ENCODE peak calls at places on chromosome 5, in five cellular contexts. W, D, I, Q and C are unnamed samples.

GRCh38 chr5:104265531-104266130 is 703.0 kb upstream of the NUDT12 start:
- DNase-seq in I (no peak), W (no peak), D (peak), Q (no peak), C (no peak)

GRCh38 chr5:72194846-72195245 is 87.6 kb downstream of the MAP1B start:
- DNase-seq in W (peak), I (no peak), Q (no peak), D (no peak), C (no peak)

GRCh38 chr5:134651531-134651930 is 2.9 kb downstream of the SEC24A start:
- DNase-seq in Q (no peak), W (no peak), D (no peak), I (no peak), C (no peak)

GRCh38 chr5:112637343-112637742 is 100.3 kb upstream of the APC start:
- DNase-seq in D (no peak), I (no peak), Q (no peak), W (no peak), C (no peak)

GRCh38 chr5:67065237-67065636 is 131.4 kb downstream of the CD180 start:
- DNase-seq in Q (no peak), I (no peak), D (peak), W (no peak), C (peak)

GRCh38 chr5:141040093-141040762 is 10.9 kb upstream of the PCDHB1 start:
- DNase-seq in W (no peak), Q (peak), I (peak), D (peak), C (peak)

GRCh38 chr5:172052454-172053236 is 46.2 kb upstream of the FBXW11 start:
- DNase-seq in I (peak), D (no peak), Q (no peak), W (no peak), C (no peak)

GRCh38 chr5:82386576-82386975 is 108.4 kb upstream of the RPS23 start:
- DNase-seq in D (no peak), I (no peak), W (no peak), Q (no peak), C (peak)

GRCh38 chr5:157568717-157569116 is 6.9 kb downstream of the ADAM19 start:
- DNase-seq in W (no peak), Q (no peak), D (no peak), I (no peak), C (no peak)

GRCh38 chr5:174922955-174923354 is 198.6 kb downstream of the MSX2 start:
- DNase-seq in Q (no peak), I (no peak), W (no peak), D (no peak), C (no peak)

GRCh38 chr5:139243425-139243965 is 45.3 kb upstream of the SIL1 start:
- DNase-seq in Q (no peak), I (no peak), D (no peak), W (no peak), C (no peak)

GRCh38 chr5:68383888-68384310 is 168.3 kb downstream of the PIK3R1 start:
- DNase-seq in I (no peak), W (no peak), D (no peak), Q (no peak), C (no peak)

GRCh38 chr5:142391031-142391872 is 66.4 kb upstream of the SPRY4 start:
- DNase-seq in I (no peak), W (no peak), Q (no peak), D (no peak), C (no peak)

GRCh38 chr5:136750507-136750906 is 385.2 kb upstream of the TRPC7 start:
- DNase-seq in D (no peak), Q (no peak), W (no peak), I (no peak), C (no peak)